ENCODE peak calls at places on chromosomes 3 and 15, in seven cellular contexts. H, S, T, U, A, M and E are unnamed samples.
A peak's percentile ranks its signal among the peaks of the same experiment; 100 is the strongest.

GRCh38 chr3:133633439-133633838 is 28.3 kb downstream of the TOPBP1 start:
- DNase-seq in H (no peak), S (no peak), T (no peak), U (no peak), A (no peak), M (no peak), E (no peak)

GRCh38 chr3:196837819-196838420 is 29.8 kb upstream of the SENP5 start:
- DNase-seq in H (peak; percentile 39), S (peak; percentile 10), T (no peak), U (peak; percentile 77), A (peak; percentile 82), M (peak; percentile 51), E (peak; percentile 64)

GRCh38 chr15:38857814-38858213 is 293.2 kb upstream of the RASGRP1 start:
- DNase-seq in H (no peak), S (no peak), T (no peak), U (no peak), A (no peak), M (no peak), E (no peak)

GRCh38 chr3:49610881-49611280 is 56.6 kb downstream of the BSN start:
- DNase-seq in H (no peak), S (no peak), T (no peak), U (no peak), A (no peak), M (no peak), E (no peak)

GRCh38 chr3:118544458-118544857 is 490.2 kb downstream of the IGSF11 start:
- DNase-seq in H (no peak), S (no peak), T (no peak), U (no peak), A (no peak), M (no peak), E (no peak)

GRCh38 chr3:48077835-48078234 is 61.6 kb upstream of the MAP4 start:
- DNase-seq in H (no peak), S (no peak), T (no peak), U (no peak), A (no peak), M (no peak), E (no peak)

GRCh38 chr3:78728406-78729145 is 1039.2 kb downstream of the ROBO1 start:
- DNase-seq in H (peak; percentile 46), S (peak; percentile 71), T (no peak), U (no peak), A (no peak), M (peak; percentile 62), E (peak; percentile 89)

GRCh38 chr15:78438595-78439285 is 724 bp downstream of the IREB2 start:
- DNase-seq in H (peak; percentile 21), S (no peak), T (peak; percentile 26), U (no peak), A (no peak), M (no peak), E (peak; percentile 19)

GRCh38 chr3:183213941-183214612 is 39.0 kb upstream of the B3GNT5 start:
- DNase-seq in H (no peak), S (no peak), T (no peak), U (no peak), A (no peak), M (no peak), E (no peak)

GRCh38 chr3:32888739-32889138 is 62.7 kb upstream of the CCR4 start:
- DNase-seq in H (no peak), S (no peak), T (no peak), U (no peak), A (no peak), M (no peak), E (no peak)

GRCh38 chr3:122916580-122916979 is 111.0 kb downstream of the SEMA5B start:
- DNase-seq in H (no peak), S (no peak), T (no peak), U (no peak), A (peak; percentile 41), M (no peak), E (no peak)

GRCh38 chr3:69723389-69723788 is 15.9 kb upstream of the MITF start:
- DNase-seq in H (no peak), S (no peak), T (no peak), U (no peak), A (no peak), M (no peak), E (no peak)

GRCh38 chr3:66001626-66002025 is 37.1 kb downstream of the MAGI1 start:
- DNase-seq in H (no peak), S (no peak), T (no peak), U (no peak), A (no peak), M (no peak), E (no peak)

GRCh38 chr3:12869025-12869695 is 27.8 kb upstream of the RPL32 start:
- DNase-seq in H (no peak), S (peak; percentile 38), T (no peak), U (peak; percentile 92), A (peak; percentile 85), M (peak; percentile 30), E (peak; percentile 36)

GRCh38 chr15:69090197-69090948 is 70.1 kb upstream of the GLCE start:
- DNase-seq in H (no peak), S (no peak), T (no peak), U (no peak), A (no peak), M (no peak), E (no peak)

GRCh38 chr3:23926246-23926645 is 9.3 kb downstream of the RPL15 start:
- DNase-seq in H (no peak), S (no peak), T (no peak), U (no peak), A (no peak), M (no peak), E (no peak)

GRCh38 chr15:51227967-51228783 is 110.2 kb downstream of the CYP19A1 start:
- DNase-seq in H (no peak), S (no peak), T (no peak), U (no peak), A (no peak), M (peak; percentile 19), E (no peak)

GRCh38 chr15:69973102-69973714 is 124.5 kb downstream of the TLE3 start:
- DNase-seq in H (no peak), S (no peak), T (no peak), U (no peak), A (no peak), M (no peak), E (no peak)

GRCh38 chr3:143608966-143609365 is 239.3 kb downstream of the SLC9A9 start:
- DNase-seq in H (no peak), S (no peak), T (no peak), U (no peak), A (no peak), M (no peak), E (no peak)

GRCh38 chr3:186241910-186242821 is 119.9 kb downstream of the DGKG start:
- DNase-seq in H (peak; percentile 54), S (no peak), T (peak; percentile 61), U (peak; percentile 80), A (peak; percentile 88), M (peak; percentile 76), E (peak; percentile 55)

GRCh38 chr3:180320631-180321030 is 281.3 kb upstream of the TTC14 start:
- DNase-seq in H (no peak), S (no peak), T (no peak), U (no peak), A (no peak), M (no peak), E (no peak)

DNA sequence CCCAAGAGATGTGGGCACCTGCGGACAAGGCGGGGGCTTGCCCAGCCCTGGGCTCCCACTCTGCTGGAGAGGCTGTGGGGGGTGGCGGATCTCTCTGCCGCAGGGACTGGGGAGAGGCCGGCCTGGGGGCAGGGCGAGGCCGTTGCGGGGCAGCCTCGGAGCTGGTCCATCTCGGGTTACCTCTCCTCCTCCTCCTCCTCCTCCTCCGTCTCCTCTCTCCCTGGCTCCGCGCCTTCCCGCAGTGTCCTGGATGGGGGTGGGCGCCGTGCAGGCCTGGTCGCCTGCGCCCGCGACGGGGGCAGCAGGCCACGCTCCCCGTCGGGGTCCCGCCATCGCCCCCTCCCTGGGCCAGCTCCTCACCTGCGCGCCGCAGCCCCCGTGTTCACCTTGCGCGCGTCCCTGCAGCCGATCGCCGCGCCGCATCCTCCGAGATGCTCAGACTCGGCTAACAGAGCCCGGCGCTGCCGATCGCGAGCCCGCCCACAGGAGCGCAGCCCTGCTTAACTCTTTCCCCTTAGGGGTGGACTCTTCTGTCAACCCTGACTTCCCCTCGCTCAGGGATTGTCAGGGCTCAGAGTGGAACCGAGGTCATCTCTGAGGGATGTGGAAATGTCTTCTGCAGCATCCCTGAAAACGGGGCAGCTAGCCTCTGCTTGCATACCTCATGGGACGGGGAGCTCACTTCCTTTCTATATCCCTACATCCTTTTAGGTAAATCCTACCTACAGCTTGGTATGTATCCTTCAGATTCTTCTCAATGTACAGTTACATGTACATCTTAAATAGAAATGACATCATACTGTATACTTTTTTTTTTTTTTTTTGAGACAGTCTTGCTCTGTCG is at the start of gene PRRT3:
- DNase-seq in H (no peak), S (no peak), T (no peak), U (peak; percentile 83), A (peak; percentile 90), M (no peak), E (peak; percentile 40)
- TF ChIP-seq POLR2A in H (no peak), S (no peak), T (no peak), U (peak; percentile 41), A (no peak), M (no peak), E (no peak)

GRCh38 chr15:80404719-80405553 is 754 bp downstream of the ARNT2 start:
- DNase-seq in H (no peak), S (peak; percentile 39), T (no peak), U (peak; percentile 71), A (no peak), M (no peak), E (peak; percentile 53)
- H3K27ac ChIP-seq in H (peak overlapping the region; percentile 67), S (peak overlapping the region; percentile 53), T (no peak overlapping the region), U (no peak overlapping the region), A (peak overlapping the region; percentile 51), M (no peak overlapping the region), E (peak overlapping the region; percentile 84)

GRCh38 chr15:58775402-58775801 is 4.3 kb downstream of the MINDY2 start:
- DNase-seq in H (no peak), S (no peak), T (no peak), U (no peak), A (no peak), M (no peak), E (no peak)

GRCh38 chr15:58777107-58777506 is 6.0 kb downstream of the MINDY2 start:
- DNase-seq in H (no peak), S (no peak), T (no peak), U (no peak), A (no peak), M (no peak), E (no peak)

GRCh38 chr15:58779554-58779953 is 8.5 kb downstream of the MINDY2 start:
- DNase-seq in H (no peak), S (no peak), T (no peak), U (no peak), A (no peak), M (no peak), E (no peak)
- H3K4me1 ChIP-seq in H (no peaks in the 10 kb centered on the region), S (peaks cover under 1% of the 10 kb centered on the region), T (no peaks in the 10 kb centered on the region), U (no peaks in the 10 kb centered on the region), A (peaks cover 41% of the 10 kb centered on the region), M (peaks cover 46% of the 10 kb centered on the region), E (peaks cover 11% of the 10 kb centered on the region)

DNA sequence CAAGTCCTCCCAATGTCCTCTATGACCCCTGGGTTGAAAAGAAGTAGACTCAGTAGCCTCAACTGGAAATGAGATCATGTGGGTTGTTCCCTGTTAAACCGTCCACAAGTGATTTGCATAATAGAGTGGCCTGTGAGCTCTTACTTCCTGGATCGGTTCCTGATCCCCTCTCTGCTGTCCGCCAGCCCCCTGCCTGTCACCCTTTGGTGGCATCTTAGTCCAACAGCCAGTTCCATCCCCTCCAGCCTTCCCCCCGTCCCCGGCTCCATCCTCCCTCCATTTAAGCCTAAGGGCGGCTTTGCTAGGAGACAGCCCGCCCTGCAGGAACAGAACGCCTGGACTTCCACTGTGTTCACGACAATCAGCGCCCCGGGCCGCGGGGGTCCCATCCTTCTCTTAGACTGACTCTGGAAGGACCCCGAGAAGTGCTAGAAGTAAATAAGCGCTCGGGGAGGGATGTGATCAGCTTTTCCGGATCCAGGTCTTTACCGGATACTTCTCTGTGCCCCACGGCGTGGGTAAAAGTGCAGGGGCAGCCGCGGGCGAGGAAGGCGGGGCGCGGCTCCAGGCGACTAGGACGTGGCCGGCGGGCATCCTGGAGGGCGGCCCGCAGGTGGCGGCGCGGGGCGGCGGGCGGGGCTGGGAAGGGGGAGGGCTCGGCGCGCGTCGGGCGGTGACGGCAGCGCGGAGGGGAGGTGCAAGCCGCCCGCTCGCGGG is 51.2 kb upstream of the ULK4 start:
- DNase-seq in H (peak; percentile 58), S (peak; percentile 62), T (no peak), U (peak; percentile 72), A (peak; percentile 97), M (peak; percentile 83), E (peak; percentile 74)
- TF ChIP-seq POLR2A in H (no peak), S (no peak), T (no peak), U (no peak), A (no peak), M (no peak), E (peak; percentile 58)